ENCODE peak calls at places on chromosomes 4 and X, in five cellular contexts. D is CD8-positive, alpha-beta T cell; Q is sigmoid colon; I is fibroblast of pulmonary artery; N is ovary. Y is an unnamed sample.

GRCh38 chr4:37678624-37679023 is 7.6 kb downstream of the RELL1 start:
- DNase-seq in D (no peak), Q (no peak), I (peak; percentile 55), N (no peak), Y (no peak)

GRCh38 chr4:128573781-128574508 is 235.6 kb upstream of the JADE1 start:
- DNase-seq in D (no peak), Q (no peak), I (peak; percentile 83), N (no peak), Y (no peak)

GRCh38 chrX:10398271-10398670 is 222.1 kb downstream of the MID1 start:
- DNase-seq in D (no peak), Q (no peak), I (no peak), N (no peak), Y (no peak)

GRCh38 chrX:39774804-39775112 is 323.0 kb downstream of the BCOR start:
- DNase-seq in D (no peak), Q (no peak), I (no peak), N (no peak), Y (no peak)

GRCh38 chr4:244471-244870 is 60.8 kb downstream of the ZNF732 start:
- DNase-seq in D (peak; percentile 60), Q (peak; percentile 66), I (peak; percentile 32), N (no peak), Y (peak; percentile 13)

GRCh38 chr4:26861434-26862186 is 969 bp downstream of the STIM2 start:
- DNase-seq in D (peak; percentile 78), Q (peak; percentile 86), I (peak; percentile 69), N (no peak), Y (peak; percentile 57)

GRCh38 chr4:165418116-165418515 is 39.3 kb downstream of the CPE start:
- DNase-seq in D (no peak), Q (no peak), I (no peak), N (no peak), Y (no peak)

GRCh38 chr4:107835409-107835808 is 10.7 kb downstream of the SGMS2 start:
- DNase-seq in D (no peak), Q (peak; percentile 69), I (no peak), N (no peak), Y (no peak)

GRCh38 chr4:139018501-139018900 is 2.9 kb downstream of the NOCT start:
- DNase-seq in D (no peak), Q (no peak), I (no peak), N (no peak), Y (no peak)

GRCh38 chr4:139014391-139015268 is 951 bp upstream of the NOCT start:
- DNase-seq in D (no peak), Q (peak; percentile 15), I (peak; percentile 97), N (no peak), Y (peak; percentile 30)

GRCh38 chr4:139015948-139016451 is 419 bp downstream of the NOCT start:
- DNase-seq in D (peak; percentile 39), Q (no peak), I (no peak), N (no peak), Y (peak; percentile 58)

GRCh38 chr4:139017861-139018260 is 2.3 kb downstream of the NOCT start:
- DNase-seq in D (no peak), Q (no peak), I (peak; percentile 49), N (no peak), Y (no peak)

GRCh38 chr4:139015269-139015947 is at the start of gene NOCT:
- DNase-seq in D (peak; percentile 88), Q (peak; percentile 91), I (peak; percentile 95), N (peak; percentile 86), Y (peak; percentile 96)
- TF ChIP-seq CTCF in D (no peak), Q (no peak), I (no peak), N (peak; percentile 7), Y (peak; percentile 6)

DNA sequence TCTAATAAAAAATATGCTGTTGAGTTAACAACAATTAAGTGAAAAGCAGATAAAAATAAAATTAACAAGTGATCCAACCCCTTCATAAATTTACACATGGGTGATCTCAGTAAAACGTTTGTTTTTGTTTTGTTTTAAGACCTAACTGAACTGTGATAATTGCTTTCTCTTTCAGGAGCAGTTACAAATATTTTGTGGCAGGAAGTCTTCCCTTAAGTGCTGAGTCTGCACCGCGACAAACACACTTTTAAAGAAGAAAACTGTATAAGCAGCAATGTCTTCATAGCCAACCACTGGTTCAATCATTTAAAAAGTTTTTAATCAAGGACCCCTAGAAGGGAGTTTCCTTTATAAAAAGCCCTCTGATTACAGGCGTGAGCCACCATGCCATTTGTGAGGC is 53.7 kb upstream of the NFKB1 start:
- DNase-seq in D (no peak), Q (no peak), I (no peak), N (no peak), Y (no peak)
- TF ChIP-seq CTCF in D (no peak), Q (no peak), I (no peak), N (no peak), Y (no peak)

GRCh38 chr4:6427439-6428090 is 44.8 kb downstream of the PPP2R2C start:
- DNase-seq in D (no peak), Q (no peak), I (no peak), N (no peak), Y (no peak)
- TF ChIP-seq CTCF in D (no peak), Q (no peak), I (no peak), N (no peak), Y (no peak)

DNA sequence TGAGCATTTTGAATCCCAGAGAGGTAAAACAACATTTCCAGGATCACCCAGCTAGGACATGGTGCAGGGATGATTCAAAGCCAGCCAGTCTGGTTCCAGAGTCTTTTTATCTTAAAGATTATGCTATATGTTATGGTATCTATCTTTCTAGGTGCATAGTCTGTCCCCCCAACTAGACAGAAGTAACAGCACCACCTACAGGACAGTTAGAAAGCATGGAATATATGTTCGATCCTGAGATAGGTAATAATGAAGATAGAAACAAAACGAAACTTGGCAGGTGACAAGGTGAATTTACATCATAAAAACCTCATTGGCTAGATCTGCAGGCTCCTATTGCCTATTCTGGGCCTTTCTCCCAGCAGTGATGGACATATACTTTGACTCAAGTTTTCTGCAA is 723.2 kb downstream of the SMARCA1 start:
- DNase-seq in D (no peak), Q (no peak), I (no peak), N (no peak), Y (no peak)
- TF ChIP-seq CTCF in D (no peak), Q (no peak), I (no peak), N (no peak), Y (no peak)

DNA sequence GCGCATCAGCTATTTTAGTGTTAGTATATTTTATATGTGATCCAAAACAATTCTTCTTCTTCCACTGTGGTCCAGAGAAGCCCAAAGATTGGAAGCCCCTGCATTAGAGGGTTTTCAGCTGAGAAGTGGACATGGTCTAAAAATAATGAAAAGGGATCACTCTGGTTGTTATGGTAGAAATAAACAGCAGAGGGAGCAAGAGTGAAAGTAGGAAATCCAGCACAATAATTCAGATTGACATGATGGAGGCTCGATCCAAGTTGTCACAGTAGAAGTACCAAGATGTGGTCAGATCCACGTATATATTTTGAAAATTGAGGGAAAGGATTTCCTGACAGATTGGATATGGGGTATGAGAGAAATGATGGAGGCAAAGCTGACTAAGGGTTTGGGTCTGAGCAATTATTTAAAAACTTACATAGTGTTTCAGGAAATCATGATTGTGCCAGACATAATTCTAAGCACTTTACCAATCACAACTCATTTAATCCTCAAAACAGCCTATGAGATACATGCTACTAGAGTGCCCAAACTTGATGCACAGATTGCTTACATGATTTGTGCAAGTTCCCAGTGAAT is 17.0 kb upstream of the TMEM144 start:
- DNase-seq in D (no peak), Q (no peak), I (peak; percentile 52), N (no peak), Y (no peak)
- TF ChIP-seq CTCF in D (peak; percentile 22), Q (peak; percentile 48), I (peak; percentile 66), N (no peak), Y (peak; percentile 46)

DNA sequence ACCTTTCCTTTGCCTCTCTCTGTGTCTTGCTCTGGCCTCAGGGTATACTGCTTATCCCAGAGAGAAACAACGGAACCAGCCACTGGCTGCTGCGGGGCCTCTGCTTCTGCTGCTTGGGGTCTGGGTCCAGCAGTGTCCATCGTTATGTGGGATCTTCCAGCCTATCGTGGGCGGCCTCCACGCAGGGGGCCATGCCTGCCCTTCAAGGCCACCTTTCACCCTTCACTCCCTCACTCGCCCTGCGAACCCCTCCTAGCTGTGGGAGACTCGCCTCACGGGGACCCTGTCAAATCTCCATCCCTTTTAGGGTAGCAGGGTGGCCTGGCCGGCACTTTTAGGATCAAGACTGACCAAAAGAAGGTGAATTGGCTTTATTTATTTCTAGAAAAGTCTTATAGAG is 19.3 kb upstream of the ABLIM2 start:
- DNase-seq in D (no peak), Q (no peak), I (no peak), N (no peak), Y (no peak)
- TF ChIP-seq CTCF in D (no peak), Q (no peak), I (no peak), N (no peak), Y (no peak)

GRCh38 chr4:156733582-156733981 is 238.0 kb downstream of the PDGFC start:
- DNase-seq in D (no peak), Q (no peak), I (no peak), N (no peak), Y (no peak)
- TF ChIP-seq CTCF in D (no peak), Q (no peak), I (no peak), N (no peak), Y (no peak)

GRCh38 chr4:183195534-183195933 is 96.5 kb downstream of the WWC2 start:
- DNase-seq in D (no peak), Q (no peak), I (no peak), N (no peak), Y (no peak)

GRCh38 chr4:183192566-183192965 is 93.5 kb downstream of the WWC2 start:
- DNase-seq in D (no peak), Q (no peak), I (no peak), N (no peak), Y (no peak)

GRCh38 chr4:183191630-183192029 is 92.6 kb downstream of the WWC2 start:
- DNase-seq in D (no peak), Q (no peak), I (no peak), N (no peak), Y (no peak)

GRCh38 chr4:183186803-183187202 is 87.7 kb downstream of the WWC2 start:
- DNase-seq in D (no peak), Q (no peak), I (no peak), N (no peak), Y (no peak)

GRCh38 chr4:183190900-183191527 is 92.0 kb downstream of the WWC2 start:
- DNase-seq in D (no peak), Q (no peak), I (no peak), N (no peak), Y (no peak)
- TF ChIP-seq CTCF in D (no peak), Q (no peak), I (no peak), N (no peak), Y (no peak)

GRCh38 chrX:140508958-140509357 is 4.1 kb upstream of the SOX3 start:
- DNase-seq in D (no peak), Q (no peak), I (no peak), N (no peak), Y (no peak)

GRCh38 chrX:140505421-140506337 is 810 bp upstream of the SOX3 start:
- DNase-seq in D (no peak), Q (no peak), I (no peak), N (no peak), Y (peak; percentile 8)

GRCh38 chrX:140507223-140507981 is 2.5 kb upstream of the SOX3 start:
- DNase-seq in D (no peak), Q (no peak), I (no peak), N (no peak), Y (peak; percentile 9)

GRCh38 chrX:140509468-140510305 is 4.8 kb upstream of the SOX3 start:
- DNase-seq in D (no peak), Q (no peak), I (no peak), N (no peak), Y (peak; percentile 5)

DNA sequence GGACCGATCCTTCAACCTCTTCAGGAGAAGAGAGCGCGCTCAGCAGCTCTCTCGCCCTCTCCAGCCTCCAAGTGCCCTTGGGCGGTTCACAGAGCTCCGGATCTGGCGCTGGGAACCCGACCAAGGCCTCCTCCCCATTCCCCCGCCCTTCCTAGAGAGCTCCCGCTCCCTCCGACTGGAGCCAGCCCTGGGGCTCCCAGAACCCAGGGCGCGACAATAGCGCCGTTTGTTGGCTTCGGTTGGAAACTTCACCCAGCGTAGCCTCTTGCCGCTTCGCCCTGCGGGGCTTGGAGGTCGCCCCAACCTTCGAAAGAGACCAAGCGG is 3.1 kb upstream of the SOX3 start:
- DNase-seq in D (no peak), Q (no peak), I (no peak), N (no peak), Y (no peak)
- TF ChIP-seq CTCF in D (no peak), Q (no peak), I (no peak), N (no peak), Y (no peak)

Y was measured in GM10248.